ENCODE peak calls at places on chromosome 20, in eight cellular contexts. J is left ventricle myocardium inferior, Q is body of pancreas, P is GM12865, F is progenitor cell of endocrine pancreas, T is endothelial cell, L is WTC11, W is MCF 10A. I is an unnamed sample.

GRCh38 chr20:46618316-46619110 is 32.7 kb downstream of the SLC13A3 start:
- DNase-seq in J (no peak), Q (no peak), T (no peak), L (no peak), F (no peak), W (no peak), P (no peak), I (no peak)

GRCh38 chr20:64242003-64242796 is 13.3 kb upstream of the PCMTD2 start:
- DNase-seq in J (no peak), W (no peak), P (no peak), F (no peak), Q (no peak), L (no peak), T (no peak), I (no peak)

GRCh38 chr20:63497946-63498935 is 642 bp downstream of the EEF1A2 start:
- DNase-seq in F (peak), W (peak), J (peak), Q (peak), P (no peak), L (peak), T (no peak), I (no peak)

GRCh38 chr20:54643761-54644160 is 168.4 kb downstream of the DOK5 start:
- DNase-seq in F (no peak), P (no peak), J (no peak), Q (peak), T (no peak), L (no peak), W (peak), I (no peak)

GRCh38 chr20:24985802-24986201 is 6.7 kb downstream of the APMAP start:
- DNase-seq in L (no peak), Q (no peak), T (no peak), J (no peak), P (no peak), W (no peak), F (no peak), I (no peak)

GRCh38 chr20:61529354-61529753 is 277.3 kb downstream of the CDH4 start:
- DNase-seq in W (peak), J (no peak), F (no peak), T (no peak), L (no peak), P (no peak), Q (no peak), I (no peak)

GRCh38 chr20:55793986-55794385 is 211.3 kb downstream of the CBLN4 start:
- DNase-seq in J (no peak), W (no peak), P (no peak), L (no peak), T (no peak), F (no peak), Q (no peak), I (no peak)

GRCh38 chr20:25750765-25751696 is 54.4 kb upstream of the ZNF337 start:
- DNase-seq in P (peak), L (peak), Q (peak), J (peak), T (peak), F (no peak), W (no peak), I (no peak)

GRCh38 chr20:6766433-6766832 is 1.1 kb upstream of the BMP2 start:
- DNase-seq in L (no peak), W (no peak), J (no peak), Q (peak), T (no peak), F (no peak), P (no peak), I (no peak)

GRCh38 chr20:49642808-49643207 is 70.9 kb downstream of the B4GALT5 start:
- DNase-seq in P (no peak), T (no peak), W (no peak), L (no peak), F (no peak), Q (no peak), J (no peak), I (no peak)

GRCh38 chr20:25457886-25458680 is 50.6 kb downstream of the GINS1 start:
- DNase-seq in T (no peak), J (no peak), P (no peak), W (no peak), L (no peak), F (no peak), Q (no peak), I (no peak)

GRCh38 chr20:41345729-41346067 is 5.1 kb downstream of the LPIN3 start:
- DNase-seq in F (no peak), L (no peak), Q (no peak), J (no peak), W (no peak), P (no peak), T (no peak), I (no peak)

GRCh38 chr20:34215711-34216381 is 25.4 kb upstream of the ASIP start:
- DNase-seq in W (peak), J (peak), F (peak), Q (peak), T (peak), L (peak), P (peak), I (peak)

GRCh38 chr20:4814696-4815252 is 93.1 kb downstream of the PRND start:
- DNase-seq in J (peak), W (no peak), T (no peak), F (no peak), P (peak), Q (no peak), L (no peak), I (no peak)

GRCh38 chr20:35305682-35306556 is 13.7 kb upstream of the FAM83C start:
- DNase-seq in J (no peak), P (no peak), W (peak), L (no peak), T (no peak), Q (no peak), F (no peak), I (no peak)

GRCh38 chr20:22577515-22578220 is 6.7 kb downstream of the FOXA2 start:
- DNase-seq in P (no peak), Q (peak), J (no peak), F (no peak), W (no peak), L (peak), T (peak), I (no peak)

GRCh38 chr20:8670900-8671229 is 398.0 kb upstream of the PLCB4 start:
- DNase-seq in L (no peak), W (peak), Q (no peak), J (no peak), F (no peak), P (no peak), T (no peak), I (no peak)

GRCh38 chr20:19673575-19673974 is 84.5 kb upstream of the RIN2 start:
- DNase-seq in L (no peak), W (peak), P (no peak), F (no peak), Q (no peak), T (no peak), J (no peak), I (no peak)

GRCh38 chr20:63876489-63877036 is 11.5 kb downstream of the TPD52L2 start:
- DNase-seq in F (no peak), J (no peak), P (no peak), W (no peak), L (no peak), T (no peak), Q (no peak), I (no peak)

GRCh38 chr20:13771853-13772453 is 12.8 kb downstream of the ESF1 start:
- DNase-seq in W (no peak), Q (no peak), F (no peak), P (no peak), T (no peak), J (no peak), L (no peak), I (no peak)
- TF ChIP-seq CTCF in W (peak), Q (peak), F (peak), P (peak), T (peak), J (peak), L (peak), I (peak)

GRCh38 chr20:59078231-59078630 is 35.6 kb upstream of the PRELID3B start:
- DNase-seq in L (no peak), Q (no peak), T (no peak), P (no peak), W (no peak), J (no peak), F (no peak), I (no peak)

GRCh38 chr20:59082981-59083380 is 40.4 kb upstream of the PRELID3B start:
- DNase-seq in F (no peak), J (no peak), Q (no peak), T (no peak), P (no peak), L (no peak), W (peak), I (no peak)

GRCh38 chr20:59084041-59084841 is 41.7 kb upstream of the PRELID3B start:
- DNase-seq in T (no peak), P (no peak), Q (peak), L (no peak), F (no peak), J (peak), W (peak), I (no peak)

GRCh38 chr20:59081036-59081435 is 38.5 kb upstream of the PRELID3B start:
- DNase-seq in J (no peak), F (no peak), T (no peak), Q (no peak), W (no peak), L (no peak), P (no peak), I (no peak)

DNA sequence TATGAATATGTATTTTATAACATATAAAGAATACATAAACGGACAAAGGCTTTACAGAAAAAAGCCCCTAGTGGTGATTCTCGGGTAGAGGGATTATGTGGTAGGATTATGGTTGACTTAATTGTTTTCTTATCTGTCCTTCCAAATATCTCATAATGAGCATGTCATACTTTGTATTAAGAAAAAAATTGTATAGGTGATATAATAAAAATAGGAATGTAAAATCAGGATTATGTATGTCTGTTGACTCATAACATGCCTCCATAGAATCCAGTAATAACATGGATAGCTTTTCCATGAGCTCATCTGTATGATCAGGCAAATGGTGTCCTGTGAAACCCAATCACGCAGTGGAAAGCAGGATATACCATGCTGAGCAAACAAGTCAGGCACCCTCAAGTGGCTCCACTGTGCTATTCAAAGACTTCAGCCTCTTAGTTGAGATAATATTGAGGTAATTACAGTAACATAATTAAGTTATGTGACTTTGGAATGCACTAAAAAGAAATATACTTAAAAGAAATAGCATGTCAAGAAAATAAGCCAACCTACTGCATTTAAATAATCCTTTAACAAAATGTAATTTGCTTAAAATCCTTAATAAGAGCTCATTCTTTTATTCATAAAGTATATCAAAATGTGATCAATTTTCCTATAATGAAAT is 39.6 kb upstream of the PRELID3B start:
- DNase-seq in Q (no peak), J (no peak), P (peak), F (no peak), T (no peak), L (no peak), W (no peak), I (no peak)
- TF ChIP-seq CTCF in Q (peak), J (peak), P (peak), F (peak), T (peak), L (no peak), W (peak), I (peak)

GRCh38 chr20:48164566-48165400 is 379.5 kb upstream of the SULF2 start:
- DNase-seq in W (no peak), F (no peak), Q (no peak), L (no peak), T (no peak), P (no peak), J (no peak), I (no peak)
- TF ChIP-seq CTCF in W (no peak), F (no peak), Q (no peak), L (no peak), T (no peak), P (no peak), J (no peak), I (no peak)

GRCh38 chr20:38932457-38933120 is 6.4 kb downstream of the FAM83D start:
- DNase-seq in P (no peak), F (no peak), T (no peak), J (no peak), W (peak), L (no peak), Q (no peak), I (no peak)

GRCh38 chr20:38934530-38934929 is 8.3 kb downstream of the FAM83D start:
- DNase-seq in P (no peak), T (no peak), F (no peak), W (no peak), L (no peak), J (no peak), Q (no peak), I (no peak)

GRCh38 chr20:38935967-38936407 is 9.8 kb downstream of the FAM83D start:
- DNase-seq in W (peak), L (no peak), J (no peak), T (no peak), P (no peak), Q (no peak), F (no peak), I (no peak)

GRCh38 chr20:38937000-38937399 is 10.8 kb downstream of the FAM83D start:
- DNase-seq in L (no peak), P (no peak), J (no peak), Q (no peak), F (no peak), T (no peak), W (no peak), I (no peak)

DNA sequence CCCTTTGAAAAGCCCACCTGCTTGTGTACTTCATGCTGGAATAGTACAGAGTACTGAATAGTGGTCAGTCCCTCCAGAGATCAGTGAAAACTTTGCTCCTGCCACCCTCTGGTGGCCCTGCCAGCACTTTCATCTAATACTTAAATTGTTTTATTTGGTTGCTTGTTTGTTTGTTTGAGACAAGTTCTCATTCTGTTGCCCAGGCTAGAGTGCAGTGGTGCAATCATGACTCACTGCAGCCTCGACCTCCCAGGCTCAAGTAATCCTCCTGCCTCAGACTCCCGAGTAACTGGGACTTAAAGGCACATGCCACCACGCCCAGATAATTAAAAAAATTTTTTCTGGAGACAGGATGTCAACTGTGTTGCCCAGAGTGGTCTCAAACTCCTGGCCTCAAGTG is 9.1 kb downstream of the FAM83D start:
- DNase-seq in L (no peak), J (no peak), Q (no peak), P (no peak), T (no peak), W (peak), F (no peak), I (no peak)
- TF ChIP-seq CTCF in L (no peak), J (no peak), Q (no peak), P (peak), T (no peak), W (peak), F (no peak), I (peak)

GRCh38 chr20:57584768-57585461 is 24.0 kb downstream of the PCK1 start:
- DNase-seq in W (no peak), Q (no peak), J (no peak), T (no peak), P (no peak), F (no peak), L (no peak), I (no peak)

GRCh38 chr20:57582432-57583288 is 21.8 kb downstream of the PCK1 start:
- DNase-seq in P (no peak), F (no peak), Q (peak), L (peak), W (no peak), J (no peak), T (peak), I (peak)

GRCh38 chr20:57582029-57582378 is 21.1 kb downstream of the PCK1 start:
- DNase-seq in P (no peak), L (no peak), F (no peak), W (no peak), J (no peak), Q (no peak), T (no peak), I (no peak)

GRCh38 chr20:57585466-57586213 is 24.7 kb downstream of the PCK1 start:
- DNase-seq in Q (no peak), P (no peak), J (no peak), T (no peak), F (no peak), L (no peak), W (no peak), I (no peak)

DNA sequence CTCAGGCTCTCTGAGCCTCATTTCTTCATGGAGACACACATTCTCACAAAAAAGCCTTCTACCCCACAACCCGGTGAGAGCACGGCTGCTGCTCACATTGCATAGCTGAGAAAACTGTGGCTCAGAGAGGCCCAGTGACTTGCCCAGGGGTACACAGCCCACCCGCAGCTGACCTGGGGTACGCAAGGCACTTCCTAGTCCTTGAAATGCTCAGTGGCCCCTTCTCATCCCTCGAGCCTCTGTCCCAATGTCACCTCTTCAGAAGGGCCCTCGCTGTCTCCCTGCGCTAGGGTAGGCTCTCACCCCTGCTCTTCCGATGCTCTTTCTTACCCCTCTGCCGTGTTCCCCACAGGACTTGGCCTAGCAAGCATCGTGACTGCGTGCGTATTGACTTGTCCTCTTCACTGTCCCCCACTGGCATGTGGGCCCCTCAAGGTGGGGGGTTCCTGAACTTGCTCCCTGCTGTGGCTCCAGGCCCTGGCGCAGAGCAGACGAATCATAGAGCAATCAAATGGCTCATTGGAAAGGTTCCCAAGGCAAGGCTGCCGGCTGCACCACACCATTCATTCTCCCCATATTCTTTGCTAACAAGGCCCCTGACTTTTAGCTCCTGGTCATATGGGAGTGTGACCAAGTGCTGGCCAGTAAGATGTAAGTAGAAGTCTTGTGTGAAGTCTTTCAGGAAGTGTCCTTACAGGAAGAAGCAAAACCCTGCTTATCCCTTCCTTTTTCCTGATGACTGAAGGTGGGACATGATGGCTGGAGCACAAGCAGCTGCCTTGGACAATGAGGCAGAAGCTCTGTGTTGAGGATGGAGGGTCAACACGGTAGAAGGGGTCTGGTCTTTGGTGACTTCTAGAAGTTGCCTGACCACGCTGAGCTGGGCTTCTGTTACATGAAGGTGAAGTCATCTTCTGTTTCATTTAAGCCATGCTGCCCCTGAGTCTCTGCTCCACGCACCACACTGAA is 22.7 kb downstream of the PCK1 start:
- DNase-seq in F (no peak), W (no peak), P (no peak), T (no peak), J (no peak), Q (no peak), L (no peak), I (no peak)
- TF ChIP-seq CTCF in F (no peak), W (no peak), P (no peak), T (peak), J (no peak), Q (no peak), L (no peak), I (no peak)

GRCh38 chr20:42700423-42700822 is 489.3 kb downstream of the PTPRT start:
- DNase-seq in T (no peak), J (no peak), W (no peak), L (no peak), F (no peak), Q (no peak), P (no peak), I (no peak)

GRCh38 chr20:42703744-42704143 is 486.0 kb downstream of the PTPRT start:
- DNase-seq in T (no peak), L (no peak), P (no peak), J (no peak), W (no peak), Q (no peak), F (no peak), I (no peak)

GRCh38 chr20:42701948-42702347 is 487.8 kb downstream of the PTPRT start:
- DNase-seq in P (no peak), L (no peak), F (no peak), W (no peak), T (no peak), Q (no peak), J (no peak), I (no peak)

DNA sequence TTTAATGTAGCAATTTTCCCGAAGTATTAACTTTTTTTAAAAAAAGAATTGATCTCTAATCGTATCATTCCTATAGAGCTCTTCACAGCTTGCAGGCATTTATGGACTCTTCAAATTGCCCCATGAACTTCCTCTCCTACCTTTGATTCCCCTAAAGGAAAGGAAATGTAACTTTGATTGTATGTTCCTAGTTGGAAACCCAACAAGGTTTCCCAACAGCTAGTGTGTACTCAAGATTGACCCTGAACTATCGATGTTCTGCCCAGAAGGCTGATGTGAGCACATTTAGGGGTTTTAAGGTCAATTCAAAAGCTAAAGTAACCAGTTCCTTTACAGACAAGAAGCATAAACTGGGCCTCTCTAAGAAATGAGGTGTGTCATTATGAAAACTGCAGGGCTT is 491.7 kb downstream of the PTPRT start:
- DNase-seq in P (no peak), J (no peak), L (no peak), T (no peak), Q (no peak), F (no peak), W (no peak), I (no peak)
- TF ChIP-seq CTCF in P (no peak), J (no peak), L (no peak), T (no peak), Q (no peak), F (no peak), W (no peak), I (no peak)

GRCh38 chr20:48329676-48330644 is 497.8 kb downstream of the PREX1 start:
- DNase-seq in W (peak), Q (peak), P (peak), T (peak), J (no peak), F (no peak), L (peak), I (peak)
- TF ChIP-seq CTCF in W (no peak), Q (no peak), P (peak), T (peak), J (peak), F (peak), L (no peak), I (peak)

I was measured in neural crest cell.